ENCODE peak calls at places on chromosomes 6 and 20, in eight cellular contexts. Q is prostate gland, U is right lobe of liver, L is ovary, K is A549, X is HCT116, Z is Peyer's patch, F is IMR-90. B is an unnamed sample. For H3K4me1, the result is how much of the 10 kb centered on the place peaks cover.

GRCh38 chr20:49284818-49285217 is 7.0 kb upstream of the ZNFX1 start:
- DNase-seq in Q (no peak), U (no peak), L (no peak), K (no peak), X (no peak), Z (no peak), F (no peak), B (no peak)

GRCh38 chr20:13231031-13231752 is 10.1 kb downstream of the ISM1 start:
- DNase-seq in Q (no peak), U (no peak), L (no peak), K (no peak), X (no peak), Z (no peak), F (peak), B (no peak)

GRCh38 chr20:13338999-13339411 is 117.9 kb downstream of the ISM1 start:
- DNase-seq in Q (no peak), U (no peak), L (no peak), K (peak), X (no peak), Z (no peak), F (no peak), B (no peak)

GRCh38 chr6:108157234-108157971 is 8.4 kb upstream of the NR2E1 start:
- DNase-seq in Q (no peak), U (no peak), L (no peak), K (no peak), X (no peak), Z (no peak), F (no peak), B (no peak)

GRCh38 chr6:1864496-1864895 is 254.8 kb downstream of the FOXC1 start:
- DNase-seq in Q (no peak), U (no peak), L (no peak), K (no peak), X (no peak), Z (no peak), F (no peak), B (no peak)

GRCh38 chr6:144797881-144798589 is 512.9 kb downstream of the UTRN start:
- DNase-seq in Q (no peak), U (no peak), L (no peak), K (peak), X (peak), Z (no peak), F (peak), B (no peak)

GRCh38 chr20:4714818-4715217 is 6.9 kb upstream of the PRND start:
- DNase-seq in Q (no peak), U (no peak), L (no peak), K (no peak), X (no peak), Z (no peak), F (no peak), B (no peak)

GRCh38 chr6:43115365-43115764 is 39.3 kb downstream of the PTK7 start:
- DNase-seq in Q (no peak), U (no peak), L (no peak), K (no peak), X (no peak), Z (no peak), F (no peak), B (no peak)

GRCh38 chr6:41737591-41738130 is 2.3 kb upstream of the TFEB start:
- DNase-seq in Q (no peak), U (no peak), L (no peak), K (no peak), X (no peak), Z (no peak), F (no peak), B (no peak)

GRCh38 chr6:84508981-84509380 is 255.4 kb downstream of the TBX18 start:
- DNase-seq in Q (no peak), U (no peak), L (no peak), K (no peak), X (no peak), Z (no peak), F (no peak), B (no peak)

GRCh38 chr6:11207199-11207968 is 25.1 kb downstream of the NEDD9 start:
- DNase-seq in Q (peak), U (no peak), L (no peak), K (peak), X (peak), Z (no peak), F (peak), B (peak)

GRCh38 chr6:146420255-146420654 is 123.4 kb upstream of the RAB32 start:
- DNase-seq in Q (no peak), U (no peak), L (no peak), K (no peak), X (no peak), Z (no peak), F (no peak), B (no peak)

GRCh38 chr6:141562181-141562800 is 570.4 kb upstream of the GJE1 start:
- DNase-seq in Q (no peak), U (peak), L (peak), K (no peak), X (no peak), Z (peak), F (no peak), B (no peak)

GRCh38 chr6:37110455-37111155 is 59.3 kb upstream of the PIM1 start:
- DNase-seq in Q (no peak), U (no peak), L (no peak), K (no peak), X (no peak), Z (no peak), F (no peak), B (no peak)

GRCh38 chr6:140871911-140872310 is 1260.8 kb upstream of the GJE1 start:
- DNase-seq in Q (no peak), U (no peak), L (no peak), K (no peak), X (no peak), Z (no peak), F (peak), B (no peak)

GRCh38 chr6:37862415-37862814 is 42.9 kb downstream of the ZFAND3 start:
- DNase-seq in Q (no peak), U (no peak), L (no peak), K (no peak), X (no peak), Z (no peak), F (no peak), B (no peak)

GRCh38 chr20:49906615-49907154 is 8.6 kb downstream of the SPATA2 start:
- DNase-seq in Q (no peak), U (no peak), L (no peak), K (no peak), X (no peak), Z (no peak), F (no peak), B (no peak)

GRCh38 chr20:3681352-3681930 is 369 bp downstream of the ADAM33 start:
- DNase-seq in Q (no peak), U (no peak), L (no peak), K (no peak), X (no peak), Z (no peak), F (no peak), B (no peak)

GRCh38 chr20:50911716-50912115 is 19.5 kb downstream of the ADNP start:
- DNase-seq in Q (no peak), U (no peak), L (no peak), K (no peak), X (no peak), Z (no peak), F (peak), B (no peak)

GRCh38 chr6:34362909-34363713 is 29.4 kb downstream of the NUDT3 start:
- DNase-seq in Q (no peak), U (no peak), L (no peak), K (no peak), X (no peak), Z (no peak), F (no peak), B (peak)

GRCh38 chr20:371755-372542 is 8.6 kb upstream of the TRIB3 start:
- DNase-seq in Q (peak), U (peak), L (no peak), K (peak), X (peak), Z (no peak), F (peak), B (peak)

GRCh38 chr6:44696686-44697085 is 309.2 kb downstream of the CDC5L start:
- DNase-seq in Q (no peak), U (no peak), L (no peak), K (no peak), X (no peak), Z (no peak), F (no peak), B (no peak)

GRCh38 chr20:49400410-49400809 is 82.1 kb downstream of the KCNB1 start:
- DNase-seq in Q (no peak), U (no peak), L (peak), K (no peak), X (no peak), Z (no peak), F (peak), B (peak)

DNA sequence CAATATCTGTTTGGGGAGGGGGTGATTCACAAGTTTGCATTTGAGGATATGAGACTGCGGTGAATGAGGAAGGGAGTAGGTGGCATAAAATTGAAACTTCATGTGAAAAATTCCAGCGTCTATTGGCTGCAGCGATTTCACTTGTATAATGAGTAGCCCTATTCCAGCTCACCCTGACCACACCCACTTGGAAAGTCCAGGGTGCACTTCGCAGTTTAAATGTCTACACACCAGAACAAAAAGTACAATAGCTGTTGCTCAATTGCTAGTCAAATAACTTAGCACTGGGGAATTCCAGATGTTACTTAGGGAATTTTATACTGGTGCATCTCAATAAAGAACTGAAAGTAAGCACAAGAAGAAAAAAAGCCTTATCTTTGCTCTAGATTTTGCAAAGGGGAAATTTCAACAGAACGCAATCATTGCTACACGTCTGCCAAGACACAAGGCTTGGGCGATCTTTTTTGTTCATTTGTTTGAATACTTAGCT is 6.3 kb downstream of the TNFAIP3 start:
- DNase-seq in Q (peak), U (peak), L (peak), K (peak), X (no peak), Z (no peak), F (peak), B (peak)
- H3K4me1 ChIP-seq in Q (under half), U (under half), L (under half), K (under half), X (under half), Z (under half), F (under half), B (under half)

GRCh38 chr20:57527728-57528127 is 2.8 kb upstream of the CTCFL start:
- DNase-seq in Q (no peak), U (no peak), L (no peak), K (no peak), X (no peak), Z (no peak), F (no peak), B (no peak)

GRCh38 chr20:57526067-57526884 is 1.3 kb upstream of the CTCFL start:
- DNase-seq in Q (no peak), U (peak), L (no peak), K (no peak), X (peak), Z (no peak), F (no peak), B (no peak)

GRCh38 chr20:57528148-57528547 is 3.2 kb upstream of the CTCFL start:
- DNase-seq in Q (no peak), U (no peak), L (no peak), K (no peak), X (no peak), Z (no peak), F (no peak), B (no peak)

GRCh38 chr20:57525328-57526053 is 551 bp upstream of the CTCFL start:
- DNase-seq in Q (no peak), U (no peak), L (no peak), K (no peak), X (no peak), Z (no peak), F (no peak), B (no peak)

GRCh38 chr20:57526885-57527566 is 2.1 kb upstream of the CTCFL start:
- DNase-seq in Q (no peak), U (no peak), L (no peak), K (no peak), X (no peak), Z (no peak), F (no peak), B (no peak)
- TF ChIP-seq CTCF in Q (no peak), U (no peak), L (no peak), K (no peak), X (no peak), Z (no peak), F (no peak), B (no peak)

DNA sequence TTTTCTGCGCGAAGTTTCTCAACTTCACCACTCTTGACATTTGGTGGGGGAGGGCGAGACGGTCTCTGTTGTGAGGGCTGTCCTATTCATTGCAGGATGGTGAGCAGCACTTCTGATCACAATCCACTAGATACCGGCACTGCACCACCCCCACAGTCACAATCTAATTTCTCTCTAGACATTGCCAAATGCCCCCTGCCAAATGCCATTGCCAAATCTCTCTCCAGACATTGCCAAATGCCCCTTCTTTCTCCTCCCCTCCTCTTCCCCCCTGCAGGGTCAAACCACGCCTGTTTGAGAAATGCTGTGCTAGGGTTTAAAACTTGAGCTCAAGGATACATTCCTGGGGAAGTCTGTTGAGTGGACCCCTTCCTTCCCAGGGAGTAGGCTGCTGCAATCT is 603.5 kb upstream of the CDH4 start:
- DNase-seq in Q (no peak), U (no peak), L (no peak), K (no peak), X (no peak), Z (no peak), F (no peak), B (no peak)
- TF ChIP-seq POLR2A in Q (no peak), U (no peak), L (no peak), K (no peak), X (no peak), Z (no peak), F (no peak), B (no peak)

GRCh38 chr20:44896583-44896982 is 11.1 kb downstream of the YWHAB start:
- DNase-seq in Q (no peak), U (no peak), L (no peak), K (no peak), X (no peak), Z (no peak), F (peak), B (no peak)

GRCh38 chr20:44891826-44892225 is 6.3 kb downstream of the YWHAB start:
- DNase-seq in Q (no peak), U (no peak), L (no peak), K (no peak), X (no peak), Z (no peak), F (no peak), B (no peak)

GRCh38 chr20:44897133-44897532 is 11.6 kb downstream of the YWHAB start:
- DNase-seq in Q (no peak), U (no peak), L (no peak), K (no peak), X (no peak), Z (no peak), F (no peak), B (no peak)

GRCh38 chr20:44900231-44900854 is 9.5 kb upstream of the PABPC1L start:
- DNase-seq in Q (no peak), U (no peak), L (no peak), K (no peak), X (no peak), Z (no peak), F (no peak), B (no peak)

DNA sequence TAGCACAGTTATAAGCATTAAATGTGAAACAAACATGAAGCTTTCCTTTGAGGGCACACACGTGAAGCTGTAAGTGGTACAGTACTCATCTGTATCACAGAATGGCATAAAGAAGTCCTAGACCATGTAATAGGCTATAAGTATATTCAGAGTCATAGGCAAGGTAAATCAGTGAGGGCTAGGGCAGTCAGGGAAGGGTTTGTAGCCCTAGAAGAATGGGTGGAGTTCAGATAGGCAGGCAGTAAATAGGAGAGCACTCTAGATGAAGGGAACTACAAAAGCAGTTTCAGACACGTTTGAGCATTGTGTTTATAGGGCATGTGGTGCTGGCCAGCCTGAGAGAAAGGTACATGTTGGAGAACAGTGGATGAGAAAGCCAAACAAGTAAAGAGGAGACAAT is 9.5 kb downstream of the YWHAB start:
- DNase-seq in Q (no peak), U (no peak), L (no peak), K (no peak), X (no peak), Z (no peak), F (no peak), B (no peak)
- H3K4me1 ChIP-seq in Q (under half), U (under half), L (under half), K (under half), X (under half), Z (under half), F (under half), B (under half)

DNA sequence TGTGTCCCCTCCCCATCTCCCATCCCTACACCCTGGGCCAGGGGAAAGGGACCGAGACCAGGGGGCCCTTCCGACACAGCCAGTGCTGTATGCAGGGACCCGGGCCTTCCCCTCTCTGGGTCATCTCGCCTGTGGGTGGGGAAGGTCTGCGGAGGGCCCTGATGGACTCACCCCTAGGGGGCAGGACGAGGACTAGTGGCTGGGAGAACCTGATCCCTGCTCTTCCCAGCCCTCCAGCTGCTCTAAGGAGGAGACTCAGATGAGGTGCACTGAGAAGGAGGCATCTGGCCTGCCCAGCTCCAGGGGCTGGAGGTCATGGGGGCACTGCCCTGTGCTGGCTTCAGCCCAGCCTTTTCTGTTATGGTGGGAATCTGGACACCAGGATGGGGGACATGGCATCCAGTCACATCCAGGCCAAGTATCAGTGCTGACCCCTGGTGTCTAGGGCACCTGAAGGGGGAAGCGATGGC is 735 bp downstream of the MYL9 start:
- DNase-seq in Q (no peak), U (no peak), L (peak), K (no peak), X (peak), Z (no peak), F (peak), B (no peak)
- TF ChIP-seq CTCF in Q (peak), U (peak), L (peak), K (peak), X (peak), Z (no peak), F (peak), B (peak)

DNA sequence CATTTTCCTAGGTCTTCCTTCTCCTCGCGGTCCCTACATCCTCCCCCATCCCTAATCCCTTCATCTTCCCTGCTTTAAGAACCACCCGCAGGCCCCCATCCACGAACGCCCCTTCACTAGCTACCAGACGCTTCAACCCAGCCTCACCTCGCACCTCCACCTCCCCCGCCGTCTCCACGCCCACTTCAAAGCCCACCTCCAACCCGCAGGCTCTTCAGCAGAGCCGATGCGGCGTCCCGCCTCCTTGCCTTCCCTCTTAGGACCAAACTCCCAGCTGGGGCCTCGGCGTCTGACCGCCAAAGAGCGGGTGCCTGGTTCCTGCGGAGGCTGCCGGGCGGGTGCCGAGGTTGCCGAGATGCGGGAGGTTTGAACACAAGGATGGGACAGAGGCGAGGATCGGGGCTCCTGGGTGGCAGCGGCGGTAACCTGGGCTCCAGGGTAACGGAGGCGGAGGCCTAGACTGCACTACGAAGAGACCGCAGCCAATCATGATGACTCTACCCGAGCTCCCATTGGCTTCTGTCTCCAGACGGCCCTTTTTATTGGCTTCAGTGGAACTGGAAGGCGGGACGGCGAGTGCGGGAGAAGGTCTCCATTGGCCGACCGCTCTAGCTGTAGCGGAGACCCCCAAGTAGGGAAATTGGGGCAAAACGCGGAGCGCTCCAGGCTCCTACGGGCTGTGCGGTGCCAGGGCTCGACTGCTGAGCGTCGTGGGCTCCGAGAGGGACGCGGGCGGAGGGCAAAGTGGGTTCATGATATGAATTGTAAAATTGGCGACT is at the start of gene LCA5:
- DNase-seq in Q (peak), U (peak), L (peak), K (peak), X (peak), Z (peak), F (peak), B (peak)
- TF ChIP-seq POLR2A in Q (peak), U (no peak), L (peak), K (peak), X (peak), Z (no peak), F (peak), B (no peak)

DNA sequence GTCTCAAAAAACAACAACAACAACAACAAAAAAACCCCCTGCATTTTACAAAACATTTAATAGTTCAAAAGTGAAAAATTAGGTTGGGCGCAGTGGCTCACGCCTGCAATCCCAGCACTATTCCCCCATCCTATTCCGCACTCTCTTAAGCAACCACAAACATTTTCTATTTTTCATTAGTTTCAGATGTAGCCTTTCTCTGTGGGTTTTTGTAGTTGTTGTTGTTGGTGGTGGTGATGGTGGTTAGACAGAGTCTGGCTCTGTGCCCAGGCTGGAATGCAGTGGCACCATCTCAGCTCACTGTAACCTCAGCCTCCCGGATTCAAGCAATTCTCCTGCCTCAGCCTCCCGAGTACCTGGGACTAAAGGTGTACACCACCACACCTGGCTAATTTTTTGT is 6.4 kb upstream of the GMNN start:
- DNase-seq in Q (no peak), U (no peak), L (no peak), K (no peak), X (no peak), Z (no peak), F (peak), B (no peak)
- H3K4me1 ChIP-seq in Q (under half), U (under half), L (under half), K (under half), X (under half), Z (under half), F (under half), B (under half)